ENCODE peak calls at places on chromosomes 1 and 21, in six cellular contexts. C is upper lobe of right lung; O is HT1080; T is effector CD8-positive, alpha-beta T cell; S is chondrocyte; J is endothelial cell. V is an unnamed sample.

GRCh38 chr1:27392096-27392777 is at the start of gene GPR3:
- DNase-seq in C (peak), O (peak), T (peak), S (peak), J (peak), V (peak)

GRCh38 chr1:35737111-35737510 is 18.4 kb upstream of the C1orf216 start:
- DNase-seq in C (no peak), O (no peak), T (no peak), S (no peak), J (no peak), V (no peak)

GRCh38 chr1:150127868-150128267 is 21.8 kb upstream of the PLEKHO1 start:
- DNase-seq in C (no peak), O (peak), T (no peak), S (no peak), J (no peak), V (no peak)

GRCh38 chr1:1305300-1306069 is 2.2 kb downstream of the ACAP3 start:
- DNase-seq in C (no peak), O (peak), T (peak), S (no peak), J (no peak), V (peak)

GRCh38 chr1:117967472-117967871 is 37.9 kb downstream of the WDR3 start:
- DNase-seq in C (no peak), O (peak), T (no peak), S (no peak), J (no peak), V (no peak)

GRCh38 chr1:55143686-55144085 is 71.5 kb downstream of the USP24 start:
- DNase-seq in C (no peak), O (no peak), T (no peak), S (no peak), J (no peak), V (no peak)

GRCh38 chr1:54782588-54782987 is 18.3 kb upstream of the PARS2 start:
- DNase-seq in C (no peak), O (no peak), T (no peak), S (no peak), J (no peak), V (no peak)

GRCh38 chr1:28966617-28967016 is 52.2 kb downstream of the EPB41 start:
- DNase-seq in C (no peak), O (no peak), T (no peak), S (no peak), J (no peak), V (no peak)

GRCh38 chr1:229183583-229183982 is 87.3 kb upstream of the RAB4A start:
- DNase-seq in C (no peak), O (no peak), T (no peak), S (no peak), J (no peak), V (no peak)

GRCh38 chr21:42056468-42056867 is 14.6 kb upstream of the UMODL1 start:
- DNase-seq in C (peak), O (no peak), T (no peak), S (no peak), J (no peak), V (no peak)

GRCh38 chr1:12078575-12078937 is 15.5 kb downstream of the TNFRSF8 start:
- DNase-seq in C (no peak), O (no peak), T (no peak), S (peak), J (no peak), V (no peak)

GRCh38 chr1:7964476-7964875 is 3.0 kb downstream of the PARK7 start:
- DNase-seq in C (no peak), O (no peak), T (no peak), S (no peak), J (no peak), V (no peak)

GRCh38 chr1:236394905-236395779 is 1.1 kb downstream of the EDARADD start:
- DNase-seq in C (no peak), O (peak), T (no peak), S (no peak), J (peak), V (peak)

GRCh38 chr21:44836666-44837471 is 19.0 kb upstream of the SUMO3 start:
- DNase-seq in C (no peak), O (no peak), T (no peak), S (peak), J (no peak), V (peak)

GRCh38 chr1:157994704-157995540 is 1.5 kb downstream of the KIRREL1 start:
- DNase-seq in C (no peak), O (no peak), T (no peak), S (no peak), J (no peak), V (no peak)

GRCh38 chr1:60394436-60394835 is 320.9 kb upstream of the C1orf87 start:
- DNase-seq in C (no peak), O (no peak), T (no peak), S (no peak), J (no peak), V (no peak)

GRCh38 chr1:165352442-165353293 is 3.8 kb downstream of the LMX1A start:
- DNase-seq in C (no peak), O (no peak), T (no peak), S (no peak), J (peak), V (peak)

GRCh38 chr1:110164951-110165350 is 14.7 kb downstream of the SLC6A17 start:
- DNase-seq in C (no peak), O (no peak), T (no peak), S (no peak), J (no peak), V (no peak)

GRCh38 chr1:230743874-230744273 is 3.3 kb upstream of the CAPN9 start:
- DNase-seq in C (no peak), O (no peak), T (no peak), S (no peak), J (no peak), V (no peak)

GRCh38 chr1:109466440-109467300 is at the start of gene SYPL2:
- DNase-seq in C (peak), O (no peak), T (no peak), S (no peak), J (peak), V (peak)

GRCh38 chr1:53279556-53280160 is 41.3 kb upstream of the MAGOH start:
- DNase-seq in C (no peak), O (no peak), T (no peak), S (no peak), J (no peak), V (no peak)

GRCh38 chr1:209790286-209791193 is 6.2 kb upstream of the C1orf74 start:
- DNase-seq in C (no peak), O (peak), T (no peak), S (no peak), J (no peak), V (no peak)

GRCh38 chr1:118949317-118949716 is 38.8 kb downstream of the TBX15 start:
- DNase-seq in C (no peak), O (peak), T (no peak), S (no peak), J (no peak), V (peak)

GRCh38 chr1:187264995-187265602 is 436.4 kb downstream of the PLA2G4A start:
- DNase-seq in C (no peak), O (peak), T (no peak), S (no peak), J (peak), V (peak)

GRCh38 chr1:218874313-218874712 is 299.4 kb upstream of the LYPLAL1 start:
- DNase-seq in C (no peak), O (peak), T (no peak), S (no peak), J (no peak), V (peak)

GRCh38 chr1:155078496-155079209 is at the start of gene EFNA3:
- DNase-seq in C (peak), O (no peak), T (peak), S (peak), J (peak), V (peak)

GRCh38 chr1:43072314-43072713 is 99.8 kb downstream of the EBNA1BP2 start:
- DNase-seq in C (no peak), O (no peak), T (no peak), S (no peak), J (no peak), V (no peak)

GRCh38 chr1:214637722-214638473 is 34.9 kb downstream of the CENPF start:
- DNase-seq in C (no peak), O (peak), T (no peak), S (no peak), J (peak), V (peak)

GRCh38 chr1:204149107-204149506 is 2.7 kb downstream of the ETNK2 start:
- DNase-seq in C (no peak), O (no peak), T (no peak), S (no peak), J (no peak), V (no peak)

GRCh38 chr1:80417651-80418050 is 1383.1 kb upstream of the ADGRL2 start:
- DNase-seq in C (no peak), O (peak), T (no peak), S (no peak), J (no peak), V (peak)

GRCh38 chr1:101005191-101005590 is 20.4 kb downstream of the DPH5 start:
- DNase-seq in C (no peak), O (no peak), T (no peak), S (no peak), J (no peak), V (no peak)